ENCODE peak calls at places on chromosomes 13 and 19, in eight cellular contexts. E, R, A, I, H, J, O and L are unnamed samples.
A peak's percentile ranks its signal among the peaks of the same experiment; 100 is the strongest.

GRCh38 chr13:50690020-50690419 is 153.5 kb downstream of the DLEU7 start:
- DNase-seq in A (no peak), R (no peak), E (no peak), H (no peak), J (no peak), I (no peak), O (no peak), L (no peak)

GRCh38 chr13:31905896-31906295 is 125.7 kb upstream of the FRY start:
- DNase-seq in R (no peak), A (no peak), E (no peak), J (no peak), O (no peak), H (no peak), I (no peak), L (no peak)

GRCh38 chr13:91520952-91521351 is 122.5 kb downstream of the GPC5 start:
- DNase-seq in I (peak; percentile 28), O (peak; percentile 87), R (no peak), H (no peak), E (no peak), J (no peak), A (no peak), L (no peak)

GRCh38 chr19:22784051-22784450 is at the start of gene ZNF99:
- DNase-seq in R (no peak), I (no peak), A (no peak), O (no peak), J (peak; percentile 42), E (peak; percentile 73), H (no peak), L (no peak)

GRCh38 chr19:8811315-8812172 is 20.6 kb downstream of the ZNF558 start:
- DNase-seq in H (no peak), E (no peak), I (no peak), A (no peak), R (no peak), O (no peak), J (no peak), L (no peak)

GRCh38 chr13:40292108-40292507 is 374.3 kb downstream of the FOXO1 start:
- DNase-seq in O (no peak), H (no peak), J (no peak), I (no peak), E (no peak), R (no peak), A (no peak), L (no peak)

GRCh38 chr13:47117268-47117667 is 220.4 kb upstream of the HTR2A start:
- DNase-seq in E (no peak), H (no peak), I (no peak), R (no peak), J (no peak), O (no peak), A (no peak), L (no peak)

GRCh38 chr19:37778613-37779138 is 710 bp downstream of the ZNF573 start:
- DNase-seq in R (no peak), H (no peak), O (no peak), A (no peak), E (no peak), I (no peak), J (no peak), L (no peak)

GRCh38 chr19:30640266-30640965 is 268.2 kb downstream of the ZNF536 start:
- DNase-seq in R (no peak), E (peak; percentile 48), O (no peak), H (no peak), J (no peak), I (no peak), A (no peak), L (no peak)

GRCh38 chr19:40771101-40771539 is 4.2 kb upstream of the MIA start:
- DNase-seq in O (no peak), J (no peak), R (no peak), A (no peak), H (no peak), I (no peak), E (no peak), L (peak; percentile 52)

GRCh38 chr13:41286370-41286769 is 23.0 kb upstream of the MTRF1 start:
- DNase-seq in O (no peak), R (no peak), E (no peak), A (no peak), I (no peak), J (no peak), H (no peak), L (peak; percentile 30)

GRCh38 chr19:47781590-47782318 is 3.3 kb downstream of the SELENOW start:
- DNase-seq in J (no peak), A (peak; percentile 43), R (no peak), O (no peak), H (no peak), E (peak; percentile 72), I (no peak), L (no peak)

GRCh38 chr19:44789943-44790467 is 12.3 kb downstream of the CBLC start:
- DNase-seq in I (no peak), O (no peak), A (no peak), H (no peak), R (no peak), J (no peak), E (no peak), L (no peak)

GRCh38 chr19:37654118-37654517 is 1.1 kb downstream of the ZFP30 start:
- DNase-seq in R (no peak), A (no peak), H (no peak), I (no peak), J (no peak), O (no peak), E (no peak), L (peak; percentile 24)

GRCh38 chr13:22060187-22060586 is 389.3 kb downstream of the FGF9 start:
- DNase-seq in R (no peak), E (no peak), J (no peak), A (no peak), H (no peak), O (no peak), I (no peak), L (no peak)

GRCh38 chr19:39845172-39845571 is 1.0 kb downstream of the FBL start:
- DNase-seq in O (no peak), I (no peak), J (no peak), R (no peak), H (no peak), E (no peak), A (no peak), L (no peak)

GRCh38 chr19:5137114-5137513 is 168.2 kb downstream of the KDM4B start:
- DNase-seq in A (no peak), E (no peak), R (no peak), I (no peak), H (no peak), O (no peak), J (no peak), L (no peak)

GRCh38 chr13:100434010-100434763 is 154.4 kb downstream of the GGACT start:
- DNase-seq in H (no peak), I (no peak), R (no peak), A (no peak), J (no peak), O (no peak), E (no peak), L (no peak)

GRCh38 chr13:91609353-91609752 is 210.9 kb downstream of the GPC5 start:
- DNase-seq in H (no peak), J (no peak), E (no peak), O (no peak), I (no peak), A (no peak), R (no peak), L (no peak)

GRCh38 chr19:2469102-2469914 is 6.6 kb upstream of the GADD45B start:
- DNase-seq in O (no peak), J (no peak), E (no peak), H (peak; percentile 35), I (no peak), R (no peak), A (peak; percentile 42), L (no peak)